ENCODE peak calls at places on chromosomes 2 and 18, in nine cellular contexts. L, J, Q, A, T, O, F, N and K are unnamed samples.

GRCh38 chr18:75170022-75170789 is 38.7 kb downstream of the PTGR3 start:
- DNase-seq in L (no peak), J (no peak), Q (peak), A (no peak), T (no peak), O (no peak), F (no peak), N (peak), K (no peak)

GRCh38 chr2:69914235-69915049 is 467 bp upstream of the MXD1 start:
- DNase-seq in L (peak), J (peak), Q (peak), A (peak), T (peak), O (peak), F (peak), N (peak), K (peak)

GRCh38 chr2:202717598-202718310 is 83.0 kb downstream of the FAM117B start:
- DNase-seq in L (no peak), J (no peak), Q (peak), A (no peak), T (no peak), O (no peak), F (no peak), N (no peak), K (no peak)

GRCh38 chr18:44510376-44510775 is 170.3 kb upstream of the SETBP1 start:
- DNase-seq in L (no peak), J (no peak), Q (no peak), A (no peak), T (no peak), O (no peak), F (no peak), N (no peak), K (no peak)

GRCh38 chr2:9764153-9764778 is 79.0 kb upstream of the TAF1B start:
- DNase-seq in L (no peak), J (no peak), Q (no peak), A (no peak), T (no peak), O (no peak), F (no peak), N (no peak), K (no peak)

GRCh38 chr2:15316370-15316814 is 244.7 kb downstream of the NBAS start:
- DNase-seq in L (no peak), J (no peak), Q (peak), A (no peak), T (no peak), O (no peak), F (no peak), N (no peak), K (no peak)

GRCh38 chr2:3465844-3466481 is 53.4 kb downstream of the ADI1 start:
- DNase-seq in L (peak), J (no peak), Q (no peak), A (no peak), T (no peak), O (no peak), F (no peak), N (peak), K (no peak)

GRCh38 chr18:64208531-64208930 is 59.6 kb upstream of the LINC00305 start:
- DNase-seq in L (no peak), J (no peak), Q (no peak), A (no peak), T (no peak), O (no peak), F (no peak), N (no peak), K (no peak)

GRCh38 chr18:79677221-79677620 is 2.4 kb upstream of the CTDP1 start:
- DNase-seq in L (no peak), J (no peak), Q (no peak), A (no peak), T (no peak), O (no peak), F (no peak), N (no peak), K (no peak)

GRCh38 chr2:152407204-152407721 is 72.3 kb downstream of the FMNL2 start:
- DNase-seq in L (peak), J (no peak), Q (peak), A (no peak), T (no peak), O (peak), F (peak), N (no peak), K (no peak)

GRCh38 chr2:39913648-39914456 is 134.8 kb upstream of the THUMPD2 start:
- DNase-seq in L (peak), J (peak), Q (peak), A (peak), T (peak), O (peak), F (peak), N (peak), K (peak)

GRCh38 chr2:1054399-1054798 is 103.8 kb downstream of the SNTG2 start:
- DNase-seq in L (no peak), J (no peak), Q (no peak), A (no peak), T (no peak), O (no peak), F (no peak), N (no peak), K (no peak)

GRCh38 chr18:42363446-42363845 is 408.4 kb downstream of the PIK3C3 start:
- DNase-seq in L (no peak), J (no peak), Q (no peak), A (no peak), T (no peak), O (no peak), F (no peak), N (no peak), K (no peak)

GRCh38 chr2:235493775-235494715 is at the start of gene AGAP1:
- DNase-seq in L (peak), J (peak), Q (peak), A (peak), T (no peak), O (peak), F (no peak), N (peak), K (no peak)

GRCh38 chr18:10101293-10101701 is 187.5 kb downstream of the VAPA start:
- DNase-seq in L (no peak), J (no peak), Q (peak), A (no peak), T (no peak), O (no peak), F (no peak), N (no peak), K (no peak)

GRCh38 chr2:170715062-170715931 is at the start of gene SP5:
- DNase-seq in L (peak), J (peak), Q (peak), A (peak), T (no peak), O (peak), F (no peak), N (peak), K (no peak)

GRCh38 chr2:157174321-157174720 is 83.2 kb upstream of the GALNT5 start:
- DNase-seq in L (no peak), J (no peak), Q (no peak), A (no peak), T (no peak), O (no peak), F (no peak), N (no peak), K (no peak)

GRCh38 chr2:63977904-63978303 is 41.3 kb downstream of the VPS54 start:
- DNase-seq in L (no peak), J (no peak), Q (no peak), A (no peak), T (no peak), O (no peak), F (peak), N (no peak), K (no peak)

GRCh38 chr2:195168369-195168768 is 488.7 kb upstream of the SLC39A10 start:
- DNase-seq in L (no peak), J (no peak), Q (no peak), A (no peak), T (no peak), O (no peak), F (no peak), N (no peak), K (no peak)

GRCh38 chr2:73266061-73266891 is 18.0 kb downstream of the FBXO41 start:
- DNase-seq in L (no peak), J (no peak), Q (no peak), A (no peak), T (no peak), O (no peak), F (no peak), N (no peak), K (no peak)

GRCh38 chr2:128551435-128551834 is 232.8 kb upstream of the HS6ST1 start:
- DNase-seq in L (no peak), J (no peak), Q (no peak), A (no peak), T (no peak), O (no peak), F (no peak), N (no peak), K (no peak)

GRCh38 chr2:30235008-30235655 is 3.8 kb downstream of the LBH start:
- DNase-seq in L (no peak), J (no peak), Q (no peak), A (no peak), T (no peak), O (no peak), F (no peak), N (no peak), K (no peak)

GRCh38 chr2:16407358-16407757 is 258.3 kb downstream of the CYRIA start:
- DNase-seq in L (no peak), J (no peak), Q (no peak), A (no peak), T (no peak), O (no peak), F (no peak), N (no peak), K (no peak)

GRCh38 chr2:215189393-215189792 is 51.0 kb upstream of the ABCA12 start:
- DNase-seq in L (no peak), J (no peak), Q (no peak), A (no peak), T (no peak), O (no peak), F (no peak), N (no peak), K (no peak)

GRCh38 chr2:82657066-82657465 is 1802.0 kb downstream of the SUCLG1 start:
- DNase-seq in L (no peak), J (no peak), Q (no peak), A (no peak), T (no peak), O (no peak), F (no peak), N (no peak), K (no peak)

GRCh38 chr18:70421471-70421870 is 132.6 kb downstream of the SOCS6 start:
- DNase-seq in L (peak), J (no peak), Q (no peak), A (peak), T (no peak), O (no peak), F (no peak), N (no peak), K (no peak)

GRCh38 chr2:59770651-59771050 is 782.8 kb downstream of the BCL11A start:
- DNase-seq in L (no peak), J (no peak), Q (no peak), A (no peak), T (no peak), O (no peak), F (no peak), N (no peak), K (no peak)

DNA sequence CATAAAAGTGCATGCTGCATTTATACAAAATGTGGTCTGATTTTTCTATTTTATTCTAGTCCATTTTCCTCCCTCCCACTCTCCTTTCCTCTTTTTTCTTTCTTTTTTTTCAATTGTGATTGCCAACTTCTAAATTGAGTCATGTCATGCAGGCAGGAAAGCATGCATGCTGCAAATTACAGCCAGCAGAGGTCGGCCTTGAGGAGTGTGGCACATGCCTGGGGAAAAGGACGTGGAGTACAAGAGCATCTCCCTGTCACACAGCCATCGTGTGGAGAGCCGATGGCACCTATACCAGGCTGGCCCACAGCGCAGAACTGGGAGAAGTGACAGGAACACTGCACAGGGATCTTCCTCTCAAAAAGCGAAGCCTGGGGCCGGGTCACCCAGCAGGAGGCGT is 17.8 kb downstream of the LCT start:
- DNase-seq in L (peak), J (peak), Q (peak), A (peak), T (no peak), O (no peak), F (no peak), N (peak), K (no peak)
- TF ChIP-seq REST in L (no peak), J (no peak), Q (no peak), A (no peak), T (no peak), O (no peak), F (no peak), N (no peak), K (no peak)

DNA sequence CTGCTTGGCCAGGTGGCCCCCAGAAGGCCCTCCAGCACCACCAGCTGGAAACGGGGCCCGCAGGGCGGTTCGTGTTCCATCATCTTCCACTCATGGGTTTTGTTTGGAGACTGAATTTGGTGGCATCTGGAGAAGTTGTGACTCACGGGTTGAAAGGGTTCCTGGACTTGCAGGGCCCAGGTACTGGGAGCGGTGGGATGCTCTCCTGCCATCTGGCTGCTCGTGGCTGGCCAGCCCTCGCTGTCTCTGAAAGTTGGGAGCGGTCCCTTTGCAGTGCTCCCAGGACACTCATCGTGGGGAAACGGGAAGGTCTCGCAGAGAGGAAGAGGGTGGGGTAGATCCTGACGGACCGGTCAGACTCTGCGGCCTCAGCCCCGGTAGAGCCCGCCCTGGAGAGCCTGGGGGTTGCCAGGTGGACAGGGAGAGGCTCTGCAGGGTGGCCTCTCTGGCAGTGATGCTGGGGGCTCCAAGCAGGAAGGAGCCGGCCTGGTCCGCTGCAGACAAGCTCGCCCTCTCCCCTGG is 47.5 kb downstream of the TWIST2 start:
- DNase-seq in L (no peak), J (no peak), Q (no peak), A (no peak), T (no peak), O (no peak), F (no peak), N (no peak), K (no peak)
- H3K27ac ChIP-seq in L (peak), J (no peak), Q (no peak), A (no peak), T (no peak), O (no peak), F (no peak), N (no peak), K (no peak)

GRCh38 chr18:55479656-55480420 is 108.2 kb downstream of the TCF4 start:
- DNase-seq in L (no peak), J (no peak), Q (no peak), A (no peak), T (no peak), O (no peak), F (no peak), N (no peak), K (no peak)

GRCh38 chr18:55475916-55476315 is 112.1 kb downstream of the TCF4 start:
- DNase-seq in L (no peak), J (no peak), Q (no peak), A (no peak), T (no peak), O (no peak), F (no peak), N (no peak), K (no peak)

GRCh38 chr18:55477537-55478300 is 110.3 kb downstream of the TCF4 start:
- DNase-seq in L (no peak), J (no peak), Q (no peak), A (no peak), T (no peak), O (no peak), F (peak), N (no peak), K (peak)

GRCh38 chr18:55475467-55475866 is 112.5 kb downstream of the TCF4 start:
- DNase-seq in L (no peak), J (no peak), Q (no peak), A (no peak), T (no peak), O (no peak), F (no peak), N (no peak), K (no peak)

DNA sequence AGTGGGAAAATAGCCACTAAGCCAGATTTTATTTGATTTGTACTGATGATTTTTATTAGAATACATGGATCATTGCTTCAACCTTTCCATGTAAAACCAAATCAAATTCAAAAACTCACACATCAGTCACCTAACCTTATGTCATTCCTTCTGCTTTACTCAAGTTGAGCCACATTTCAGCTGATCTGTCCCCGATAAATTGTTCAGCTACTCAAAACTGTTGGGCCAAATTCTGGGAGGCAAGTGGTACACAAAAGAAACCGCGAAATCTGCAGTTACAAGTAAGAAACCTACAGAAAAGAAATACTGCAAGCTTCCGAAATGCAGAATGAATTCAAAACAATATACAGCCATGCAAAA is 109.7 kb downstream of the TCF4 start:
- DNase-seq in L (no peak), J (no peak), Q (no peak), A (no peak), T (no peak), O (no peak), F (no peak), N (no peak), K (no peak)
- H3K4me3 ChIP-seq in L (no peak), J (no peak), Q (no peak), A (no peak), T (no peak), O (peak), F (no peak), N (no peak), K (no peak)

GRCh38 chr2:174870787-174871186 is 106.5 kb upstream of the CHRNA1 start:
- DNase-seq in L (no peak), J (no peak), Q (no peak), A (no peak), T (no peak), O (peak), F (no peak), N (no peak), K (no peak)

GRCh38 chr2:174863183-174863582 is 98.9 kb upstream of the CHRNA1 start:
- DNase-seq in L (no peak), J (no peak), Q (no peak), A (no peak), T (no peak), O (no peak), F (no peak), N (no peak), K (no peak)

GRCh38 chr2:174868916-174869315 is 104.6 kb upstream of the CHRNA1 start:
- DNase-seq in L (no peak), J (no peak), Q (no peak), A (no peak), T (no peak), O (no peak), F (no peak), N (peak), K (no peak)

GRCh38 chr2:174866421-174866820 is 102.1 kb upstream of the CHRNA1 start:
- DNase-seq in L (no peak), J (no peak), Q (peak), A (no peak), T (no peak), O (no peak), F (no peak), N (no peak), K (no peak)
- TF ChIP-seq REST in L (no peak), J (no peak), Q (no peak), A (no peak), T (no peak), O (no peak), F (no peak), N (no peak), K (no peak)

DNA sequence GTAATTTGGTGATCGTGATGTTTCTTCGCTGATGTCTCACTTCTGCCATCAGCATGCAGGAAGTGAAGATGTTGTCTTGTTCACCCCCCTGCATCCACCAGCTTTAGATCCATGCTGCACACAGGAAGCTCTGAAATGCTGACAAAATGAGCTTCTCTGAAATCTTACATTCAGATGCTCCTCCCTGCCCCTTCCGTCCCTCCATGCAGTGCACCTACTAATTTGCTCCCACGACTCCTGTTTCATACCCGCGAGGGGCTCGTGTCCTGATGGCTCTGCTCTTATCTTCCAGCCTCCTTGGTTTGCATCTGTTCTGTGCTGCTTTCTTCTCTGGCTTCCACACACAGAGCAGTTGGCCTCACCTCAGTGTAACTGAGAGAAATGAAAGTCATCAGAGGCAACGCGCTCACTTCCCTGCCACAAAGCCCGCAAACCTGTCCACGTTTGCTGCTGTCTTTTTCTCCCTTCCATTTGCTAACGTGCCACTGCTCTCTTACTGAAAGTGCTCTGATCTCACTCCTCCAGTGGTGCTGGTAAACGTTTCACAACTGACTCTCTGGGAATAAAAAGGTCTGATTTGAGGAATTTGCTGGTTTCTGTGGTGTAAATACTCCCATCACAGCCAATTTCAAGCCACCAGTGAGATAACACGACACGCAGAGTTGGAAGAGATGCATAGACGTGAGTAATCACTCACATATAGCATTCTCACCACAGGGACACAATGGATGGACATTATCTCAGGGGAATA is 41.0 kb upstream of the MGAT4A start:
- DNase-seq in L (no peak), J (no peak), Q (no peak), A (no peak), T (no peak), O (no peak), F (no peak), N (no peak), K (peak)
- H3K27ac ChIP-seq in L (no peak), J (no peak), Q (no peak), A (no peak), T (no peak), O (no peak), F (peak), N (no peak), K (peak)

DNA sequence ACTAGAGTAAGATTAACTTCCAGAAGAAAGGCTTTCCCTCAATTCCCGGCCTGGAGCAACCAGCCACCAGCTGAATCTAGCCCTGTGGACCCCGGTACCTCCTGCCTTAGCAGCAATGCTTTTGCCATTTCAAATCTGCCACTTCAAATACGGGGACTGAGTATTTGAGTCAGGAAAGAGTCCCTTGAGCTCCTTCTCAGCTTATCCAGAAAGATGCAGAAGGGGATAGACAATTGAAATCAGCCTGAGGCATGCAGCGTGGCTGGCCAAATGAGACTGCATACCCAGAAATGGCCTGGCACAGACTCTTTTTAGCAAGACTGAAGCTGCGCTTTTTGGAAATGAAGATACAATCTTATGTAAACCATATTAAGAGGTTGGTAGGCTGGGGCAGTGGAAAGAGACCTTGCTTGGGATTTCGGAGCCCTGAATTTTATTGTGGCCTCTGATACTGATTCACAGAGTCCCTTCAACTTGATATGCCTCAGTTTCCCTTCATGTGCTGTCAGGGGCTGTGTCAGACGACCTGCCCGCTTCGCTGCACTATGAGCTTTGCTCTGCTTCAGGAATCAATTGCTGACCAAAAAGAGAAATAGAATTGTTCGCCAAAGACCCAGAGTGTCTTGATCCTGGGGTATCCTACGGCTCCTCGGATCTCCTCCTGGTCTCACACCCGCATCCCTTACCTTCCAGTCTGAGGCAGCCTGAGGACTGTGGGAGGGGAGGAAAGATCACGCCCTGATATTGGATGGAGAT is 1.0 kb downstream of the MATN3 start:
- DNase-seq in L (no peak), J (no peak), Q (no peak), A (no peak), T (no peak), O (peak), F (no peak), N (no peak), K (no peak)
- H3K4me3 ChIP-seq in L (peak), J (no peak), Q (peak), A (no peak), T (peak), O (no peak), F (no peak), N (peak), K (no peak)